ENCODE peak calls at places on chromosomes 16 and 17, in nine cellular contexts. One of them, this sample, is unnamed.

GRCh38 chr16:29854520-29855100 is 8.4 kb downstream of the CDIPT start:
- DNase-seq in NCI-H1417: no peak
- DNase-seq in colonic mucosa: no peak
- DNase-seq in HTR-8/SVneo: no peak
- DNase-seq in body of pancreas: no peak
- DNase-seq in hypothalamus: no peak
- DNase-seq in NCI-H524: peak; percentile 28
- DNase-seq in A549: no peak
- DNase-seq in progenitor cell of endocrine pancreas: no peak
- DNase-seq in this sample: no peak

GRCh38 chr17:66302761-66303626 is 581 bp downstream of the PRKCA start:
- DNase-seq in A549: peak; percentile 84
- DNase-seq in body of pancreas: peak; percentile 73
- DNase-seq in NCI-H524: peak; percentile 69
- DNase-seq in HTR-8/SVneo: peak; percentile 53
- DNase-seq in colonic mucosa: peak; percentile 79
- DNase-seq in NCI-H1417: peak; percentile 70
- DNase-seq in hypothalamus: peak; percentile 57
- DNase-seq in progenitor cell of endocrine pancreas: peak; percentile 35
- DNase-seq in this sample: peak; percentile 16

GRCh38 chr17:81727324-81728031 is 15.4 kb downstream of the SLC25A10 start:
- DNase-seq in body of pancreas: peak; percentile 63
- DNase-seq in progenitor cell of endocrine pancreas: no peak
- DNase-seq in HTR-8/SVneo: no peak
- DNase-seq in hypothalamus: no peak
- DNase-seq in NCI-H1417: peak; percentile 42
- DNase-seq in colonic mucosa: peak; percentile 82
- DNase-seq in NCI-H524: no peak
- DNase-seq in A549: no peak
- DNase-seq in this sample: no peak

GRCh38 chr16:78744796-78745464 is 645.5 kb downstream of the WWOX start:
- DNase-seq in progenitor cell of endocrine pancreas: no peak
- DNase-seq in NCI-H524: no peak
- DNase-seq in HTR-8/SVneo: no peak
- DNase-seq in hypothalamus: no peak
- DNase-seq in body of pancreas: no peak
- DNase-seq in NCI-H1417: no peak
- DNase-seq in A549: no peak
- DNase-seq in colonic mucosa: no peak
- DNase-seq in this sample: no peak

GRCh38 chr16:4042581-4042980 is 73.7 kb downstream of the ADCY9 start:
- DNase-seq in NCI-H1417: no peak
- DNase-seq in progenitor cell of endocrine pancreas: no peak
- DNase-seq in colonic mucosa: no peak
- DNase-seq in hypothalamus: no peak
- DNase-seq in HTR-8/SVneo: no peak
- DNase-seq in A549: no peak
- DNase-seq in NCI-H524: no peak
- DNase-seq in body of pancreas: no peak
- DNase-seq in this sample: no peak

GRCh38 chr17:47733414-47734288 is 615 bp downstream of the TBX21 start:
- DNase-seq in body of pancreas: no peak
- DNase-seq in HTR-8/SVneo: no peak
- DNase-seq in NCI-H1417: peak; percentile 62
- DNase-seq in colonic mucosa: no peak
- DNase-seq in hypothalamus: no peak
- DNase-seq in NCI-H524: peak; percentile 35
- DNase-seq in progenitor cell of endocrine pancreas: no peak
- DNase-seq in A549: no peak
- DNase-seq in this sample: no peak

GRCh38 chr16:82368041-82368440 is 198.0 kb upstream of the MPHOSPH6 start:
- DNase-seq in colonic mucosa: peak; percentile 27
- DNase-seq in progenitor cell of endocrine pancreas: no peak
- DNase-seq in NCI-H524: peak; percentile 64
- DNase-seq in A549: peak; percentile 32
- DNase-seq in HTR-8/SVneo: peak; percentile 41
- DNase-seq in NCI-H1417: peak; percentile 21
- DNase-seq in hypothalamus: peak; percentile 9
- DNase-seq in body of pancreas: peak; percentile 47
- DNase-seq in this sample: peak; percentile 28

GRCh38 chr16:50506543-50506937 is 41.7 kb upstream of the NKD1 start:
- DNase-seq in NCI-H1417: no peak
- DNase-seq in colonic mucosa: no peak
- DNase-seq in A549: no peak
- DNase-seq in NCI-H524: no peak
- DNase-seq in HTR-8/SVneo: no peak
- DNase-seq in body of pancreas: no peak
- DNase-seq in progenitor cell of endocrine pancreas: no peak
- DNase-seq in hypothalamus: no peak
- DNase-seq in this sample: no peak

GRCh38 chr17:65259281-65259680 is 122.1 kb downstream of the RGS9 start:
- DNase-seq in A549: no peak
- DNase-seq in HTR-8/SVneo: no peak
- DNase-seq in colonic mucosa: no peak
- DNase-seq in NCI-H524: no peak
- DNase-seq in body of pancreas: no peak
- DNase-seq in hypothalamus: no peak
- DNase-seq in NCI-H1417: no peak
- DNase-seq in progenitor cell of endocrine pancreas: no peak
- DNase-seq in this sample: no peak

GRCh38 chr16:54455021-54455725 is 168.6 kb upstream of the IRX3 start:
- DNase-seq in hypothalamus: no peak
- DNase-seq in A549: no peak
- DNase-seq in NCI-H524: peak; percentile 43
- DNase-seq in body of pancreas: no peak
- DNase-seq in NCI-H1417: no peak
- DNase-seq in progenitor cell of endocrine pancreas: no peak
- DNase-seq in HTR-8/SVneo: no peak
- DNase-seq in colonic mucosa: no peak
- DNase-seq in this sample: no peak

GRCh38 chr16:28475221-28475620 is 3.1 kb upstream of the NPIPB7 start:
- DNase-seq in NCI-H524: no peak
- DNase-seq in colonic mucosa: peak; percentile 9
- DNase-seq in HTR-8/SVneo: no peak
- DNase-seq in A549: no peak
- DNase-seq in hypothalamus: no peak
- DNase-seq in progenitor cell of endocrine pancreas: no peak
- DNase-seq in body of pancreas: no peak
- DNase-seq in NCI-H1417: no peak
- DNase-seq in this sample: no peak

GRCh38 chr16:68642436-68643064 is 2.6 kb upstream of the CDH3 start:
- DNase-seq in A549: no peak
- DNase-seq in colonic mucosa: no peak
- DNase-seq in body of pancreas: no peak
- DNase-seq in progenitor cell of endocrine pancreas: peak; percentile 33
- DNase-seq in NCI-H524: peak; percentile 80
- DNase-seq in NCI-H1417: no peak
- DNase-seq in hypothalamus: no peak
- DNase-seq in HTR-8/SVneo: no peak
- DNase-seq in this sample: no peak

GRCh38 chr17:2050246-2050866 is 4.5 kb upstream of the HIC1 start:
- DNase-seq in colonic mucosa: peak; percentile 66
- DNase-seq in A549: peak; percentile 85
- DNase-seq in body of pancreas: peak; percentile 69
- DNase-seq in HTR-8/SVneo: no peak
- DNase-seq in hypothalamus: peak; percentile 37
- DNase-seq in NCI-H1417: peak; percentile 84
- DNase-seq in NCI-H524: peak; percentile 58
- DNase-seq in progenitor cell of endocrine pancreas: peak; percentile 53
- DNase-seq in this sample: peak; percentile 52

GRCh38 chr16:54493076-54493475 is 206.5 kb upstream of the IRX3 start:
- DNase-seq in body of pancreas: no peak
- DNase-seq in colonic mucosa: no peak
- DNase-seq in A549: no peak
- DNase-seq in NCI-H1417: no peak
- DNase-seq in NCI-H524: no peak
- DNase-seq in HTR-8/SVneo: no peak
- DNase-seq in progenitor cell of endocrine pancreas: no peak
- DNase-seq in hypothalamus: no peak
- DNase-seq in this sample: no peak

GRCh38 chr16:30049871-30050270 is 15.7 kb upstream of the ALDOA start:
- DNase-seq in A549: no peak
- DNase-seq in HTR-8/SVneo: no peak
- DNase-seq in progenitor cell of endocrine pancreas: no peak
- DNase-seq in body of pancreas: no peak
- DNase-seq in NCI-H1417: no peak
- DNase-seq in colonic mucosa: no peak
- DNase-seq in hypothalamus: peak; percentile 15
- DNase-seq in NCI-H524: no peak
- DNase-seq in this sample: no peak

GRCh38 chr17:65567566-65567965 is 6.1 kb upstream of the AXIN2 start:
- DNase-seq in body of pancreas: no peak
- DNase-seq in progenitor cell of endocrine pancreas: no peak
- DNase-seq in hypothalamus: no peak
- DNase-seq in NCI-H1417: no peak
- DNase-seq in colonic mucosa: no peak
- DNase-seq in A549: no peak
- DNase-seq in NCI-H524: no peak
- DNase-seq in HTR-8/SVneo: no peak
- DNase-seq in this sample: no peak

GRCh38 chr16:24568392-24568791 is 29.0 kb downstream of the RBBP6 start:
- DNase-seq in colonic mucosa: no peak
- DNase-seq in HTR-8/SVneo: no peak
- DNase-seq in progenitor cell of endocrine pancreas: no peak
- DNase-seq in body of pancreas: no peak
- DNase-seq in NCI-H524: peak; percentile 50
- DNase-seq in NCI-H1417: peak; percentile 16
- DNase-seq in hypothalamus: no peak
- DNase-seq in A549: peak; percentile 53
- DNase-seq in this sample: no peak

GRCh38 chr17:15398291-15398690 is 56.9 kb upstream of the TEKT3 start:
- DNase-seq in body of pancreas: peak; percentile 30
- DNase-seq in NCI-H524: no peak
- DNase-seq in hypothalamus: no peak
- DNase-seq in A549: no peak
- DNase-seq in colonic mucosa: no peak
- DNase-seq in progenitor cell of endocrine pancreas: no peak
- DNase-seq in HTR-8/SVneo: peak; percentile 57
- DNase-seq in NCI-H1417: no peak
- DNase-seq in this sample: no peak

GRCh38 chr17:75181608-75182318 is 996 bp downstream of the SUMO2 start:
- DNase-seq in A549: no peak
- DNase-seq in hypothalamus: no peak
- DNase-seq in progenitor cell of endocrine pancreas: no peak
- DNase-seq in colonic mucosa: peak; percentile 49
- DNase-seq in NCI-H1417: peak; percentile 61
- DNase-seq in HTR-8/SVneo: no peak
- DNase-seq in body of pancreas: peak; percentile 8
- DNase-seq in NCI-H524: peak; percentile 56
- DNase-seq in this sample: peak; percentile 55

GRCh38 chr17:46809110-46809571 is 9.4 kb downstream of the WNT3 start:
- DNase-seq in NCI-H524: peak; percentile 79
- DNase-seq in A549: no peak
- DNase-seq in HTR-8/SVneo: no peak
- DNase-seq in hypothalamus: no peak
- DNase-seq in progenitor cell of endocrine pancreas: no peak
- DNase-seq in body of pancreas: no peak
- DNase-seq in colonic mucosa: no peak
- DNase-seq in NCI-H1417: no peak
- DNase-seq in this sample: no peak

GRCh38 chr16:70661918-70662641 is 15.7 kb downstream of the IL34 start:
- DNase-seq in A549: no peak
- DNase-seq in HTR-8/SVneo: no peak
- DNase-seq in body of pancreas: no peak
- DNase-seq in colonic mucosa: no peak
- DNase-seq in progenitor cell of endocrine pancreas: no peak
- DNase-seq in hypothalamus: no peak
- DNase-seq in NCI-H1417: no peak
- DNase-seq in NCI-H524: no peak
- DNase-seq in this sample: peak; percentile 38

GRCh38 chr17:29549169-29549935 is 17.5 kb downstream of the ABHD15 start:
- DNase-seq in hypothalamus: no peak
- DNase-seq in NCI-H524: no peak
- DNase-seq in body of pancreas: no peak
- DNase-seq in HTR-8/SVneo: no peak
- DNase-seq in A549: no peak
- DNase-seq in progenitor cell of endocrine pancreas: no peak
- DNase-seq in NCI-H1417: peak; percentile 52
- DNase-seq in colonic mucosa: no peak
- DNase-seq in this sample: no peak

GRCh38 chr17:17325816-17326215 is 22.6 kb downstream of the NT5M start:
- DNase-seq in hypothalamus: no peak
- DNase-seq in NCI-H1417: no peak
- DNase-seq in A549: no peak
- DNase-seq in colonic mucosa: no peak
- DNase-seq in progenitor cell of endocrine pancreas: no peak
- DNase-seq in NCI-H524: no peak
- DNase-seq in body of pancreas: no peak
- DNase-seq in HTR-8/SVneo: no peak
- DNase-seq in this sample: no peak